ENCODE peak calls at places on chromosomes 11 and 22, in seven cellular contexts. P is NCI-H2029, O is globus pallidus, Y is mucosa of gallbladder, Z is SW480, C is GF-D8, L is suprapubic skin. V is an unnamed sample.

GRCh38 chr11:113675003-113675471 is 31.1 kb downstream of the TMPRSS5 start:
- DNase-seq in P (no peak), O (no peak), Y (no peak), Z (peak), C (no peak), L (no peak), V (no peak)

GRCh38 chr11:66388746-66389386 is 17.3 kb upstream of the SLC29A2 start:
- DNase-seq in P (peak), O (peak), Y (peak), Z (peak), C (peak), L (no peak), V (peak)

GRCh38 chr22:40342521-40342920 is 3.8 kb upstream of the ADSL start:
- DNase-seq in P (no peak), O (no peak), Y (no peak), Z (no peak), C (no peak), L (no peak), V (no peak)

GRCh38 chr11:30564994-30565393 is 21.2 kb downstream of the MPPED2 start:
- DNase-seq in P (no peak), O (no peak), Y (no peak), Z (no peak), C (no peak), L (no peak), V (no peak)

GRCh38 chr11:94958118-94958517 is 15.2 kb downstream of the CWC15 start:
- DNase-seq in P (no peak), O (no peak), Y (no peak), Z (no peak), C (no peak), L (no peak), V (no peak)

GRCh38 chr11:68255526-68255925 is 16.2 kb downstream of the C11orf24 start:
- DNase-seq in P (no peak), O (no peak), Y (no peak), Z (no peak), C (no peak), L (no peak), V (no peak)

GRCh38 chr22:48644997-48645396 is 1182.7 kb downstream of the BRD1 start:
- DNase-seq in P (no peak), O (no peak), Y (no peak), Z (no peak), C (no peak), L (no peak), V (no peak)

GRCh38 chr11:34405079-34405858 is 33.5 kb upstream of the CAT start:
- DNase-seq in P (no peak), O (no peak), Y (no peak), Z (peak), C (no peak), L (no peak), V (no peak)

GRCh38 chr22:39098026-39098425 is 982 bp downstream of the APOBEC3H start:
- DNase-seq in P (no peak), O (no peak), Y (no peak), Z (no peak), C (no peak), L (no peak), V (no peak)

GRCh38 chr11:74409633-74410032 is 11.4 kb upstream of the PGM2L1 start:
- DNase-seq in P (no peak), O (no peak), Y (no peak), Z (no peak), C (no peak), L (no peak), V (no peak)

GRCh38 chr11:68673291-68673930 is 10.9 kb upstream of the GAL start:
- DNase-seq in P (no peak), O (no peak), Y (no peak), Z (no peak), C (no peak), L (no peak), V (no peak)

GRCh38 chr11:81963018-81963417 is 770.6 kb downstream of the FAM181B start:
- DNase-seq in P (no peak), O (no peak), Y (no peak), Z (peak), C (no peak), L (no peak), V (peak)

GRCh38 chr11:131430466-131431176 is 60.2 kb downstream of the NTM start:
- DNase-seq in P (no peak), O (peak), Y (no peak), Z (peak), C (peak), L (no peak), V (no peak)

GRCh38 chr11:102810943-102811528 is 13.1 kb upstream of the MMP1 start:
- DNase-seq in P (no peak), O (no peak), Y (no peak), Z (peak), C (no peak), L (no peak), V (peak)

GRCh38 chr11:78209478-78209877 is 20.8 kb downstream of the USP35 start:
- DNase-seq in P (no peak), O (no peak), Y (no peak), Z (no peak), C (no peak), L (no peak), V (no peak)

GRCh38 chr22:47064016-47064415 is 301.6 kb downstream of the TBC1D22A start:
- DNase-seq in P (no peak), O (no peak), Y (no peak), Z (no peak), C (no peak), L (peak), V (no peak)

GRCh38 chr11:2795491-2795991 is 90.0 kb downstream of the CDKN1C start:
- DNase-seq in P (no peak), O (no peak), Y (no peak), Z (no peak), C (no peak), L (peak), V (no peak)

GRCh38 chr22:29343313-29343805 is 27.9 kb upstream of the RASL10A start:
- DNase-seq in P (peak), O (no peak), Y (no peak), Z (no peak), C (no peak), L (peak), V (no peak)

GRCh38 chr11:765025-765801 is 12.1 kb downstream of the GATD1 start:
- DNase-seq in P (no peak), O (peak), Y (peak), Z (peak), C (no peak), L (no peak), V (peak)

GRCh38 chr11:85946221-85946620 is 91.0 kb downstream of the CCDC83 start:
- DNase-seq in P (no peak), O (peak), Y (no peak), Z (no peak), C (no peak), L (no peak), V (peak)

GRCh38 chr22:31343235-31344191 is 2.6 kb downstream of the PATZ1 start:
- DNase-seq in P (peak), O (no peak), Y (peak), Z (no peak), C (peak), L (no peak), V (no peak)

GRCh38 chr11:102830328-102830727 is 13.1 kb downstream of the MMP3 start:
- DNase-seq in P (no peak), O (no peak), Y (no peak), Z (no peak), C (no peak), L (no peak), V (no peak)

GRCh38 chr11:116852261-116853125 is 15.1 kb upstream of the APOA1 start:
- DNase-seq in P (no peak), O (no peak), Y (peak), Z (no peak), C (peak), L (no peak), V (no peak)

GRCh38 chr11:107018902-107019493 is 722 bp upstream of the GUCY1A2 start:
- DNase-seq in P (no peak), O (peak), Y (peak), Z (no peak), C (no peak), L (peak), V (peak)